ENCODE peak calls at places on chromosomes 2 and 18, in six cellular contexts. E, L, Y, X, F and A are unnamed samples.

GRCh38 chr2:225920621-225921020 is 521.1 kb downstream of the NYAP2 start:
- DNase-seq in E (peak; percentile 83), L (no peak), Y (no peak), X (no peak), F (no peak), A (no peak)

GRCh38 chr2:144249035-144249637 is 270.8 kb downstream of the ZEB2 start:
- DNase-seq in E (no peak), L (no peak), Y (no peak), X (no peak), F (no peak), A (no peak)

GRCh38 chr2:204023088-204023487 is 86.5 kb downstream of the ICOS start:
- DNase-seq in E (no peak), L (no peak), Y (no peak), X (no peak), F (no peak), A (no peak)

GRCh38 chr2:216335252-216335651 is 37.0 kb downstream of the MARCHF4 start:
- DNase-seq in E (no peak), L (no peak), Y (no peak), X (no peak), F (no peak), A (no peak)

GRCh38 chr2:175036582-175037018 is 31.4 kb upstream of the CHN1 start:
- DNase-seq in E (no peak), L (no peak), Y (no peak), X (peak; percentile 57), F (no peak), A (no peak)

GRCh38 chr2:47508641-47509040 is 105.7 kb downstream of the MSH2 start:
- DNase-seq in E (no peak), L (no peak), Y (no peak), X (peak; percentile 36), F (no peak), A (no peak)

GRCh38 chr2:88170472-88170892 is 336 bp downstream of the THNSL2 start:
- DNase-seq in E (peak; percentile 8), L (no peak), Y (no peak), X (no peak), F (no peak), A (no peak)

GRCh38 chr2:191758420-191759199 is 80.7 kb downstream of the NABP1 start:
- DNase-seq in E (no peak), L (no peak), Y (no peak), X (peak; percentile 23), F (peak; percentile 62), A (no peak)

GRCh38 chr2:9778471-9779402 is 64.5 kb upstream of the TAF1B start:
- DNase-seq in E (no peak), L (no peak), Y (no peak), X (no peak), F (peak; percentile 57), A (no peak)

GRCh38 chr2:237540823-237541222 is 25.6 kb upstream of the PRLH start:
- DNase-seq in E (peak; percentile 5), L (peak; percentile 28), Y (no peak), X (no peak), F (peak; percentile 93), A (peak; percentile 14)

GRCh38 chr2:33210626-33211025 is 263.9 kb downstream of the LTBP1 start:
- DNase-seq in E (peak; percentile 90), L (no peak), Y (peak; percentile 93), X (no peak), F (peak; percentile 62), A (peak; percentile 97)

GRCh38 chr2:70553584-70554337 is at the start of gene TGFA:
- DNase-seq in E (no peak), L (no peak), Y (no peak), X (no peak), F (peak; percentile 83), A (no peak)

GRCh38 chr2:235113854-235114253 is 162.0 kb downstream of the SH3BP4 start:
- DNase-seq in E (no peak), L (no peak), Y (no peak), X (no peak), F (no peak), A (no peak)

GRCh38 chr2:201151127-201152074 is 31.5 kb upstream of the CASP10 start:
- DNase-seq in E (peak; percentile 63), L (no peak), Y (peak; percentile 82), X (no peak), F (no peak), A (peak; percentile 79)

GRCh38 chr18:76368976-76369375 is 126.1 kb downstream of the ZNF516 start:
- DNase-seq in E (no peak), L (no peak), Y (no peak), X (no peak), F (no peak), A (no peak)

GRCh38 chr2:230723363-230723762 is 10.7 kb downstream of the CAB39 start:
- DNase-seq in E (no peak), L (no peak), Y (no peak), X (peak; percentile 89), F (no peak), A (no peak)

GRCh38 chr2:63902149-63902548 is 60.5 kb downstream of the UGP2 start:
- DNase-seq in E (no peak), L (no peak), Y (no peak), X (no peak), F (no peak), A (no peak)

GRCh38 chr2:73408198-73408597 is 22.6 kb downstream of the ALMS1 start:
- DNase-seq in E (no peak), L (no peak), Y (no peak), X (no peak), F (no peak), A (no peak)

GRCh38 chr18:38047820-38048219 is 482.2 kb upstream of the CELF4 start:
- DNase-seq in E (no peak), L (no peak), Y (no peak), X (no peak), F (no peak), A (no peak)

GRCh38 chr2:114008720-114009119 is 118.8 kb downstream of the ACTR3 start:
- DNase-seq in E (no peak), L (no peak), Y (no peak), X (no peak), F (no peak), A (no peak)

GRCh38 chr2:200172944-200173481 is 133.5 kb upstream of the SPATS2L start:
- DNase-seq in E (peak; percentile 32), L (no peak), Y (peak; percentile 77), X (no peak), F (no peak), A (peak; percentile 93)

GRCh38 chr18:44557626-44558151 is 123.0 kb upstream of the SETBP1 start:
- DNase-seq in E (no peak), L (no peak), Y (no peak), X (no peak), F (peak; percentile 46), A (no peak)

GRCh38 chr18:44552706-44553105 is 128.0 kb upstream of the SETBP1 start:
- DNase-seq in E (no peak), L (no peak), Y (no peak), X (no peak), F (no peak), A (no peak)

DNA sequence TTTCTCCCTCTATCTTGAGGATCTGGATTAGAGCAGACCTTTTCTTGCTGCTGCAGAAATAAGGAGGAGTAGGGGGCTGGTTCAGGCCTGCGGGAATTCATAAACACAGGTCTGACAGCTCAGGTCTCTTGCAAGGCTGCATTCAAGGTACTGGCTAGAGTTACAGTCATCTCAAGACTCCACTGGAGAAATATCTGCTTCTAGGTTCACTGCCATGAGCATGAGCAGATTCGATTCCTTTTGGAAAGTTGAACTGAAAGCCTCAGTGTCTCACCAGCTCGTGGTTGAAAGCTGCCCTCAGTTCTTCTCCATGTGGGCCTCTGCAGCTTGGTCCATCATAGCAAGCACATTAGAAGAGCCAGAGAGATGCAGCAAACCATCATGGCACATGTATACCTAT is 124.4 kb upstream of the SETBP1 start:
- DNase-seq in E (no peak), L (no peak), Y (no peak), X (no peak), F (no peak), A (no peak)
- H3K4me3 ChIP-seq in E (no peak overlapping the region), L (no peak overlapping the region), Y (no peak overlapping the region), X (no peak overlapping the region), F (no peak overlapping the region), A (no peak overlapping the region)

DNA sequence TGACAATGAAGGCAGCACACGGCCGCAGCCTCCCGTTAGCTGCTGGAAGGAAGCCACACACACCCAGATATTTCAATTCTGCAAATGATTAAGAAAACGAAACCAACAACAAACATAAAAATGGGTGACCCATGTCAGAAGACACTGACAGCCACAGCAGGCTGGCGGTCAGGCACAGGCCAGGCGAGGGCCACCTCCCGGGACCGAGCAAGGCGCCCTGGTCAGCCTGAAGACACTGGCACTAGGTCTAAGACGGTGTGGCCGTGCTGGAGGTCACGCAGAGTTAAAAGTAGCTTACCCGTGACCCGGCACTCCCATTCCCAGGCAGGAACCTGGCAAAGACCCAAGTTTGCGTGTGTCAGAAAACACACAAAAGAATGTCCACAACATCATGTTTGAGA is 81.6 kb downstream of the HDAC4 start:
- DNase-seq in E (no peak), L (no peak), Y (no peak), X (no peak), F (peak; percentile 71), A (no peak)
- H3K4me3 ChIP-seq in E (peak overlapping the region; percentile 22), L (peak overlapping the region; percentile 43), Y (peak overlapping the region; percentile 36), X (peak overlapping the region; percentile 56), F (peak overlapping the region; percentile 33), A (peak overlapping the region; percentile 17)

DNA sequence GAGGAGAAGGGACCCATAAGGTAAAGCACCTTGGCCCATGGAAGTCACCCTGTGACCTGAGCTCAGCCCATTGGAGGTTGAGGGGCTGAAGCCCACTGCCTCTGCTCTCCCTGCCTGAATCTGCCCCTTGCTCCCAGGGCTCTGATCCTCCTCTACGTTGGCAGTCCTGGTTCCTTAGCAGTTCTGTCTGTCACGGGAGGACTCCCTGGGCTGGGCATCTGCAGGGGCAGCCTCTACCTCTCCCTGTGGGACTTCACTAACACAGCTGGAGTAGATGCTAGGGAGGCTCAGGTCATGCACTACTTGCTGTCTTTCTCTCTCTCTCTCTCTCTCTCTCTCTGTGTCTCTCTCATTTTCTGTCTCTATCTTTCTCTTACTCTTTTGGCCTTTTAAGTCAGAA is 8.7 kb downstream of the GYPC start:
- DNase-seq in E (no peak), L (no peak), Y (no peak), X (no peak), F (no peak), A (no peak)
- H3K4me3 ChIP-seq in E (no peak overlapping the region), L (no peak overlapping the region), Y (no peak overlapping the region), X (peak overlapping the region; percentile 5), F (no peak overlapping the region), A (no peak overlapping the region)

DNA sequence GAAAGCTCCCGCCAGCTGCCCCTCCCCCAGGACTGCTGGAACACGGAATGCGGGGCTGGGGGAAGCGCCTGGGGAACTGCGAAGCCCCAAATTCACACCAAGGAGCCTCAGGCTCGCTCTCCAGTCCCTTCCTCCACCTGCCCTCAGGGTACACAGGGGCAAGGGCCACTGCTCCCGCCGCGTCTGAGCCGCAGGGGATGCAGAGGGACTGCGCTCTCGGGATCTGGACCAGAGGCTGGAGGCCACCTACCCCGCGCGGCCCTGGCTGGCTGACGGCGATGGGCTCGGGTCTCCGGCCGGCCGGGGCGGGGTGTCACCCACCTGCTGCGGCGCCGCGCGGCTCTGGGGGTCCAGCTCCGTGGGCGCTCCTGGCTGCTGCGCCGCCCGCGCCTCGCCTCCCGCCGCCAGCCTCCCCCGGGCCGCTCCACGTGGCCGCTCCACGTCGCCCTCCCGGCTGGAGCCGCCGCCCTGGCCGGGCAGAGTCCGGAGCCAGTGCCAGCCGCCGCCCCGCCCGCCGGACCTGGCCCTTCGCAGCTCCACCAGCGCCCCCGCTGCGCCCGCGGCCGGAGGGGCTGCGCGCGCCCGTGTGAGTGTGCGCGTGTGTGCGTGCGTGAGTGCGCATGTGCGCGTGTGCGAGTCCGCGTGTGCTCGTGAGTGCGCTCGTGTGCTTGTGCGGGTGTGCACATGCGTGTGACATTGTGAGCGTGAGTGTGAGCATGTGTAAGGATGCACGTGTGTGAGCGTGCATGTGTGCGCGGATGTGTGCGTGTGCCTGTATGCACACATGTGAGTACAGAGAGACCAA is at the start of gene CGREF1:
- DNase-seq in E (no peak), L (no peak), Y (no peak), X (no peak), F (no peak), A (no peak)
- H3K4me3 ChIP-seq in E (peak within 1 kb of the TSS; percentile 33), L (peak within 1 kb of the TSS; percentile 38), Y (peak within 1 kb of the TSS; percentile 47), X (no peak within 1 kb of the TSS), F (peak within 1 kb of the TSS; percentile 36), A (peak within 1 kb of the TSS; percentile 51)